ENCODE peak calls at places on chromosomes 2 and 18, in four cellular contexts. L is astrocyte, B is psoas muscle, X is right cardiac atrium. T is an unnamed sample. For H3K4me1, the result is how much of the 10 kb centered on the place peaks cover.

GRCh38 chr2:9756692-9757250 is 86.5 kb upstream of the TAF1B start:
- DNase-seq in B (no peak), L (no peak), X (no peak), T (no peak)

GRCh38 chr2:140589273-140589672 is 1541.5 kb downstream of the LRP1B start:
- DNase-seq in L (peak), B (no peak), X (no peak), T (no peak)

GRCh38 chr2:219352448-219353023 is 20.0 kb upstream of the RESP18 start:
- DNase-seq in B (no peak), L (peak), X (no peak), T (no peak)

GRCh38 chr2:22787745-22788144 is 597.2 kb upstream of the KLHL29 start:
- DNase-seq in L (no peak), B (no peak), X (no peak), T (no peak)

GRCh38 chr18:5508821-5509220 is 35.0 kb downstream of the EPB41L3 start:
- DNase-seq in B (no peak), X (no peak), L (no peak), T (no peak)

GRCh38 chr2:14569294-14569693 is 63.2 kb upstream of the LRATD1 start:
- DNase-seq in L (no peak), X (no peak), B (no peak), T (no peak)

GRCh38 chr18:57533399-57533884 is 53.1 kb downstream of the FECH start:
- DNase-seq in X (no peak), B (no peak), L (no peak), T (no peak)

GRCh38 chr2:16664052-16664731 is 1.4 kb downstream of the CYRIA start:
- DNase-seq in L (peak), B (peak), X (peak), T (no peak)

GRCh38 chr2:109466674-109467575 is 146.8 kb downstream of the SEPTIN10 start:
- DNase-seq in B (no peak), L (peak), X (no peak), T (no peak)

GRCh38 chr18:58241877-58242276 is 197.9 kb downstream of the NEDD4L start:
- DNase-seq in L (peak), B (no peak), X (no peak), T (no peak)

GRCh38 chr2:143581134-143581533 is 451.9 kb downstream of the ARHGAP15 start:
- DNase-seq in X (no peak), L (no peak), B (no peak), T (no peak)

GRCh38 chr2:144505245-144505801 is 14.6 kb downstream of the ZEB2 start:
- DNase-seq in L (peak), B (no peak), X (peak), T (no peak)

GRCh38 chr2:107132746-107133145 is 246.8 kb upstream of the ST6GAL2 start:
- DNase-seq in B (no peak), X (no peak), L (no peak), T (no peak)

GRCh38 chr2:21500546-21500945 is 376.8 kb downstream of the TDRD15 start:
- DNase-seq in X (no peak), L (no peak), B (no peak), T (no peak)

GRCh38 chr2:191970867-191971266 is 124.0 kb upstream of the CAVIN2 start:
- DNase-seq in L (no peak), B (no peak), X (no peak), T (no peak)

GRCh38 chr18:36633961-36634412 is 194.8 kb downstream of the TPGS2 start:
- DNase-seq in X (no peak), L (no peak), B (no peak), T (no peak)

GRCh38 chr2:69291004-69291650 is 95.9 kb downstream of the GFPT1 start:
- DNase-seq in B (no peak), L (peak), X (no peak), T (no peak)

GRCh38 chr2:98465456-98466201 is 21.0 kb downstream of the INPP4A start:
- DNase-seq in B (peak), L (peak), X (peak), T (peak)

GRCh38 chr18:45774065-45774521 is 50.1 kb downstream of the SLC14A1 start:
- DNase-seq in X (no peak), L (peak), B (no peak), T (no peak)

GRCh38 chr2:127531133-127531709 is 4.3 kb upstream of the MYO7B start:
- DNase-seq in L (no peak), B (no peak), X (no peak), T (no peak)

GRCh38 chr2:230684222-230685164 is 28.1 kb upstream of the CAB39 start:
- DNase-seq in B (no peak), X (no peak), L (peak), T (no peak)

GRCh38 chr18:56516769-56517168 is 121.6 kb downstream of the TXNL1 start:
- DNase-seq in L (peak), X (no peak), B (peak), T (no peak)

GRCh38 chr2:207516206-207516605 is 13.6 kb upstream of the CREB1 start:
- DNase-seq in L (peak), B (no peak), X (no peak), T (no peak)

GRCh38 chr2:68620762-68621161 is 22.6 kb upstream of the PROKR1 start:
- DNase-seq in X (no peak), B (no peak), L (no peak), T (no peak)

GRCh38 chr2:233248999-233249398 is 2.5 kb upstream of the ATG16L1 start:
- DNase-seq in B (no peak), L (no peak), X (no peak), T (no peak)

GRCh38 chr2:236857781-236858180 is 227.9 kb upstream of the COPS8 start:
- DNase-seq in X (no peak), B (no peak), L (no peak), T (peak)

GRCh38 chr2:48844418-48845155 is 89.1 kb upstream of the LHCGR start:
- DNase-seq in L (peak), B (no peak), X (no peak), T (no peak)

GRCh38 chr2:121925466-121925865 is 170.0 kb downstream of the TSN start:
- DNase-seq in B (no peak), X (no peak), L (no peak), T (no peak)

GRCh38 chr18:34773961-34774754 is 64.1 kb downstream of the DTNA start:
- DNase-seq in L (peak), X (peak), B (peak), T (no peak)

GRCh38 chr18:23341383-23341782 is 111.7 kb upstream of the RIOK3 start:
- DNase-seq in L (peak), X (no peak), B (no peak), T (no peak)

GRCh38 chr18:59835656-59836379 is 64.0 kb upstream of the PMAIP1 start:
- DNase-seq in B (no peak), X (no peak), L (peak), T (no peak)

GRCh38 chr18:53797998-53798397 is 426.5 kb downstream of the MBD2 start:
- DNase-seq in X (no peak), L (no peak), B (no peak), T (no peak)
- H3K4me1 ChIP-seq in X (under half), L (under half), B (under half), T (under half)

GRCh38 chr2:216072473-216072872 is 9.1 kb downstream of the PECR start:
- DNase-seq in B (no peak), X (no peak), L (no peak), T (no peak)

GRCh38 chr2:216075510-216076485 is 5.8 kb downstream of the PECR start:
- DNase-seq in L (no peak), B (no peak), X (no peak), T (no peak)

GRCh38 chr2:216073773-216074172 is 7.8 kb downstream of the PECR start:
- DNase-seq in X (no peak), B (no peak), L (no peak), T (no peak)

GRCh38 chr2:216074380-216074779 is 7.2 kb downstream of the PECR start:
- DNase-seq in B (no peak), L (no peak), X (no peak), T (no peak)

GRCh38 chr2:216074794-216075193 is 6.8 kb downstream of the PECR start:
- DNase-seq in B (no peak), X (no peak), L (no peak), T (no peak)
- H3K4me1 ChIP-seq in B (under half), X (under half), L (under half), T (under half)

DNA sequence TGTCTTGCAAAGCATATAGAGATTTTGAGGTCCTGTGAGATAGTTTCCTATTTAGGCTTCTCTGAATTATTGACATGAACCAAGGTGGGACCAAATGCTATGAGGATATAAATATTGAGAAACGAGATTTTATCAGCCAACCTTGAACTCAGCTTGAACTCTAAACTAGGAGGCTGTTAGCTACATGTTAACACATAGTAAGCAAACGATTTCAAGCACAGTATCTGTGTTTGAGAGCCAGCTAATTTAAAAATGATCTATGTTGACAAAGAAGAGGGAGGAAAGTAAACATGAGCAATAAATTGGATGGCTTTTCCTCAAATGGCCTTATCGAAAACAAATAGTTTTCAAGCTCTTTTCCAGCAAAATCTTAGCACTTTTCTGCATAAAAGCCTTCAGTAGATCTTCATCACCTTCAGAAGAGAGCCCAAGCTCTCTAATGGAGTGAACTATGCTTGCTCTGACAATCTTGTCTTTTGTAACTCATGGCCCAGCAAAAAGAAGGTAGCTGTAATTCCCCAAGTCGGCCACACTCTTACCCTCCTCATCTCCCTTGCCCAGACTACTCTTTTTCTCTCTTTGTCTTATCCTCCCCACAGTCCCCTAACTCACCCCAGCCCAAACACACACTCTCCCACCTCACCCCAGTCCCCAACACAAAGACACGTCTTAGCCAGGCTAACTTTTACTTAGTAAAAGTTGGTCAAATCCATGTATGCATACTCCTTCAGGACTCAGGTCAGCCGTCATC is 14.7 kb downstream of the CD28 start:
- DNase-seq in X (no peak), L (no peak), B (no peak), T (no peak)
- H3K4me1 ChIP-seq in X (under half), L (under half), B (under half), T (under half)

GRCh38 chr18:25284861-25285574 is 66.9 kb downstream of the ZNF521 start:
- DNase-seq in X (peak), B (peak), L (peak), T (no peak)
- H3K4me1 ChIP-seq in X (under half), B (under half), L (under half), T (half or more)

GRCh38 chr2:28606986-28607441 is 111.2 kb downstream of the PLB1 start:
- DNase-seq in X (peak), B (peak), L (peak), T (no peak)
- H3K4me1 ChIP-seq in X (under half), B (under half), L (under half), T (under half)

GRCh38 chr18:31679133-31679731 is 5.1 kb downstream of the B4GALT6 start:
- DNase-seq in B (no peak), X (no peak), L (peak), T (no peak)
- H3K4me1 ChIP-seq in B (under half), X (under half), L (under half), T (under half)

GRCh38 chr18:55433688-55434087 is 154.3 kb downstream of the TCF4 start:
- DNase-seq in L (no peak), X (no peak), B (no peak), T (no peak)

GRCh38 chr18:55435592-55435991 is 152.4 kb downstream of the TCF4 start:
- DNase-seq in B (no peak), X (no peak), L (no peak), T (no peak)

GRCh38 chr18:55442561-55442960 is 145.4 kb downstream of the TCF4 start:
- DNase-seq in B (no peak), X (no peak), L (no peak), T (no peak)

GRCh38 chr18:55440988-55441387 is 147.0 kb downstream of the TCF4 start:
- DNase-seq in B (no peak), X (no peak), L (no peak), T (no peak)

DNA sequence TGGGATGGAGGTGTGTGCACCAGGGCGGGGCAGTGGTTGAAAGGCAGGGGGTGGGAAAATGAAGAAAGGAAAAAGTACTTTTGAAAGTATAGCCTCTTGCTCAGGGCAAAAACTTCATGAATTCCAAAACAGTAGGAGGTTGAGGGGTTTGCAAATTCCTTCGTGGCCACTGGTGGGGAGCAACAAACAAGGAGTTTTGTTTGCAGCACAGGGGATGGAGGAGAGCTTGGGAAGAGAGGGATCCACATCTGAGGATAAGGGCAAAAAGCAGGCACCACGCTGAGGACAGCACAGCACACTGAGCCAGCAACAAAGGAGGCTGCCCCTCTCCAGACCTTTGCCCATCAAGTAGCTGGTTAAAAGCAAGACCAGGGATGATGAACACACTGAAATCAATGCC is 149.0 kb downstream of the TCF4 start:
- DNase-seq in L (no peak), B (no peak), X (no peak), T (no peak)
- H3K4me1 ChIP-seq in L (under half), B (under half), X (under half), T (under half)

GRCh38 chr18:62878305-62878704 is 163.0 kb downstream of the PHLPP1 start:
- DNase-seq in X (no peak), L (no peak), B (no peak), T (no peak)

GRCh38 chr18:62875320-62875719 is 160.0 kb downstream of the PHLPP1 start:
- DNase-seq in L (no peak), X (no peak), B (no peak), T (no peak)

GRCh38 chr18:62876106-62876505 is 160.8 kb downstream of the PHLPP1 start:
- DNase-seq in L (no peak), B (no peak), X (no peak), T (no peak)

GRCh38 chr18:62876828-62877227 is 161.5 kb downstream of the PHLPP1 start:
- DNase-seq in B (no peak), L (peak), X (no peak), T (no peak)

DNA sequence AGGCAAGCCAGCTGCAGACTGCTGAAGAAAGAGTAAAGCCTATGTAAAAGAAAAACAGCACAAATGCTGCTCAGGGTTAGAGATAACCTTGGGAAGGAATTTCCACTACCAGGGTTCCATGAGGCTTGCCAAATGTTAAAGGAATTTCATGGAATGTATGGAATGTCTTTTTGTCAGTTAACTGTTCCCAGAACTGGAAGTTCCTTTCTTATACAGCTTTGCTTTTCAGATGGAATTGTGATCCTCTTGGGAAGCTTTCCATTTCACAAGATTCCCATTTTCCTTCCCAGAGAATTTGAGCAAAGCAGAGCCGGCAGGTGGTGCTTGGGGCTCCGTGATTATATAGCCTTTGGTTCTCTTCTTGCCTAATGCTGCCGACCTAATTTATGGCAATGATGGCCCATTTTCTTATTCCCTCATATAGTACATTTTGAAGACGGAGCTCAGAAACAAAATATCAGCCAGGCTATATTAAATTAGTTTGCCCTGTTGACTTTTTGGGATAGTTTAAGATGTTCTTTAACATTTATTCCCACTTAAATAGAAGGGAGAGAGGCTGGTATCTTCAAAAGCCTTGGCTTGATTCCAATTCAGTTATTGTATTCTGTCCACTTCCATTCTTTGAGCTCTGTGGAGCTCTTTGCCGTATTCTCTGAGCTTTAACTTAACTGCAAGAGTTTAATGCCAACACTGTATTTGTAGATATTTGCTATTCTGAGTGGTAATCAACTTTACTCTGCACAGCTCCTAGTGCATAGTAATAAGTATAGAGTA is 162.3 kb downstream of the PHLPP1 start:
- DNase-seq in X (no peak), L (peak), B (no peak), T (no peak)
- H3K4me1 ChIP-seq in X (under half), L (under half), B (under half), T (under half)

GRCh38 chr18:22191986-22192385 is 22.6 kb downstream of the GATA6 start:
- DNase-seq in X (peak), B (no peak), L (no peak), T (no peak)

GRCh38 chr18:22193466-22193865 is 24.1 kb downstream of the GATA6 start:
- DNase-seq in X (no peak), L (no peak), B (no peak), T (peak)

GRCh38 chr18:22189431-22189830 is 20.0 kb downstream of the GATA6 start:
- DNase-seq in L (no peak), B (no peak), X (no peak), T (peak)

GRCh38 chr18:22188551-22189267 is 19.3 kb downstream of the GATA6 start:
- DNase-seq in X (no peak), L (no peak), B (no peak), T (peak)

DNA sequence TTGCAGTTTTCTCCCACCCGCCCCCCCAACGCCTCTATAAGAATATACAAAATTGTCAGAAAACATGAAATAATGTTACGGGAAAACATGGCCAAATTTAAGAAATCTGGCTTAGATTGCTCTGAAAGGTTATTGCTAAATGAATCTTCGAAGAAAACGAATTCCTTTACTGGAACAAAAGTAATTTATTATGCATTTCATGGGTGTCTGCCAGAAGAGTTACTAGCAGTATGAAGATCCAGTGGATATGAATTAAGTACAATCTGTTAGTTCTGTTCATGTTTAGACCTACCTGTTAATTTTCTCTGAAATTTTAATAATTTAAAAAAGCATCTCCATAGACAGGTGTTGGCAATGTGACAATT is 21.9 kb downstream of the GATA6 start:
- DNase-seq in B (no peak), L (no peak), X (no peak), T (no peak)
- H3K4me1 ChIP-seq in B (under half), L (under half), X (under half), T (under half)

DNA sequence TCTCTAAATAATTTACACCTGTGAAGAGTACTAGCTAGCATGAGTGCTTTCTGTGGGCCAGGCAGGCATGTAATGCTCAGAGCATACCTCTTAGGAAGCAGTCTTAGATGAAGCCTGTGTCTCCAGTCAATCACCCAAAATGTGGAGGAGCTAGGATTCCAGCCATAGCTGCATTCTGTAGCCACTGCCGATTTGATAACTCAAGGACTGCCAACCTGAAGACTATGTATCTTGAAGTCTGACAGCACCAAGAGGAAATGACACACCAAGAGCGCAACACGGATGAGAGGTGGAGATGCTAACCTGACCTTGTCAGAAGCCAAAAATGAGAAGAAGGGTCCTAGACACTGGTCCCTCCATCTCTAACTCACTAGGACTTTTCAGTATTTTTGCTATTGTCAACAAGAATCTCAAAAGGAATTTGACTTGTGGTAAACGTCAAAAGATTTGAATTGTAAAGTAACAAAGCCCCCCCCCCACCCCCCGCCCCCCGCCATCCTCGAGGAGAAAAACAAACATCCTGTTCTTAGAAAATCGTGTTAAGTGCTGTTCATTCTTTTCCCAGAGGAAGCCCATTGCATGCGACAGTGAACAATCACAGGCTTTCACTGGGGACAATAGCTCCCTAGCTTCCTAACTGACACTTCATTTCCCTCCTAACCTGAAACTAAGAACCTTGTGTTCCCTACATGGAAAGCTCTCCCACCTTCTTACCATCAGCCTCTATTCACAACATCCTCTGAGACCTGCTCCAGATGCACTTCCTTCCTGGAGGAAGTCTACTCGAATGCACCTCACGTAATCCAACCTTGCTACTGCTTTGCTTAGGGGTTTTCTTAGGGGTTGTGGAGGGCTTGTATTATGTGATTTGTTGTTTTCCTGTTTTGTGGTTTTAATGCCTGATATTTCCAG is 14.7 kb downstream of the CDC42EP3 start:
- DNase-seq in B (no peak), X (no peak), L (no peak), T (no peak)
- H3K4me1 ChIP-seq in B (half or more), X (under half), L (half or more), T (under half)

T was measured in right atrium auricular region.